ENCODE peak calls at places on chromosome 22, in four cellular contexts. Z is NCI-H345, U is psoas muscle, Q is AG09319. A is an unnamed sample.

GRCh38 chr22:36422287-36423014 is 34.7 kb upstream of the MYH9 start:
- DNase-seq in Z (no peak), U (no peak), Q (no peak), A (no peak)

GRCh38 chr22:42680648-42681047 is 31.5 kb upstream of the CYB5R3 start:
- DNase-seq in Z (no peak), U (peak), Q (no peak), A (no peak)

GRCh38 chr22:44360686-44361381 is 48.1 kb upstream of the SHISAL1 start:
- DNase-seq in Z (no peak), U (peak), Q (peak), A (no peak)

GRCh38 chr22:50340157-50340879 is 2.8 kb upstream of the PPP6R2 start:
- DNase-seq in Z (no peak), U (no peak), Q (no peak), A (no peak)

GRCh38 chr22:29815580-29815979 is 22.5 kb downstream of the ASCC2 start:
- DNase-seq in Z (no peak), U (no peak), Q (no peak), A (no peak)

GRCh38 chr22:27113211-27114030 is 456.0 kb downstream of the MIAT start:
- DNase-seq in Z (no peak), U (peak), Q (peak), A (no peak)

GRCh38 chr22:31329029-31329428 is 17.1 kb downstream of the PATZ1 start:
- DNase-seq in Z (no peak), U (no peak), Q (no peak), A (no peak)

GRCh38 chr22:43000441-43001175 is 14.3 kb downstream of the PACSIN2 start:
- DNase-seq in Z (no peak), U (no peak), Q (no peak), A (no peak)

GRCh38 chr22:42676059-42676607 is 26.9 kb upstream of the CYB5R3 start:
- DNase-seq in Z (no peak), U (no peak), Q (no peak), A (no peak)

GRCh38 chr22:35437038-35437437 is 37.1 kb downstream of the MCM5 start:
- DNase-seq in Z (no peak), U (no peak), Q (no peak), A (no peak)